ENCODE peak calls at places on chromosome 21, in eight cellular contexts. Z is spleen; M is activated naive CD4-positive, alpha-beta T cell; F is AML-193; Y is lower leg skin; J is psoas muscle; H is fibroblast of mammary gland; D is HS-5. N is an unnamed sample.

GRCh38 chr21:44524412-44525371 is 15.3 kb downstream of the KRTAP10-1 start:
- DNase-seq in Z (no peak), H (no peak), Y (peak), M (no peak), D (no peak), J (no peak), F (no peak), N (no peak)

GRCh38 chr21:44594406-44594916 is 2.2 kb upstream of the KRTAP10-6 start:
- DNase-seq in Y (peak), Z (no peak), H (no peak), J (no peak), M (no peak), F (no peak), D (no peak), N (no peak)

GRCh38 chr21:39016740-39017315 is 166.4 kb downstream of the PSMG1 start:
- DNase-seq in Y (no peak), J (no peak), F (peak), H (peak), M (no peak), D (no peak), Z (peak), N (no peak)

GRCh38 chr21:41317458-41317857 is 857 bp downstream of the FAM3B start:
- DNase-seq in F (no peak), H (no peak), J (no peak), Z (no peak), Y (no peak), M (no peak), D (no peak), N (no peak)

GRCh38 chr21:37564924-37565529 is 198.5 kb downstream of the DYRK1A start:
- DNase-seq in D (no peak), J (peak), Y (no peak), M (no peak), Z (no peak), H (no peak), F (no peak), N (no peak)

GRCh38 chr21:17693801-17694200 is 81.1 kb upstream of the BTG3 start:
- DNase-seq in D (no peak), J (no peak), Y (peak), F (no peak), H (no peak), M (no peak), Z (no peak), N (no peak)

GRCh38 chr21:42923553-42924432 is 1.6 kb downstream of the ERVH48-1 start:
- DNase-seq in Z (peak), J (peak), F (peak), M (peak), Y (peak), D (peak), H (peak), N (no peak)

GRCh38 chr21:39041815-39042214 is 141.4 kb downstream of the PSMG1 start:
- DNase-seq in M (no peak), D (no peak), F (no peak), H (no peak), Y (peak), J (peak), Z (no peak), N (no peak)

GRCh38 chr21:41680444-41681335 is 86.2 kb downstream of the RIPK4 start:
- DNase-seq in H (no peak), D (no peak), J (no peak), M (no peak), F (no peak), Z (peak), Y (peak), N (no peak)

N was measured in omental fat pad.